ENCODE peak calls at places on chromosomes 2 and 18, in five cellular contexts. N is astrocyte, U is Peyer's patch, H is H9, V is upper lobe of right lung. Y is an unnamed sample. For H3K27me3, H3K9me3 and H3K4me1, the result is how much of the 10 kb centered on the place peaks cover.

GRCh38 chr18:24176727-24177416 is 38.0 kb downstream of the CABYR start:
- DNase-seq in N (no peak), U (peak), H (peak), V (peak), Y (peak)

GRCh38 chr2:237824085-237824484 is 25.5 kb downstream of the RBM44 start:
- DNase-seq in N (no peak), U (no peak), H (no peak), V (no peak), Y (no peak)

GRCh38 chr2:215770668-215771067 is 242.7 kb downstream of the MREG start:
- DNase-seq in N (no peak), U (no peak), H (no peak), V (no peak), Y (no peak)

GRCh38 chr2:218152777-218153176 is 14.0 kb downstream of the CXCR1 start:
- DNase-seq in N (no peak), U (no peak), H (no peak), V (no peak), Y (no peak)

GRCh38 chr18:76367168-76367785 is 127.8 kb downstream of the ZNF516 start:
- DNase-seq in N (no peak), U (no peak), H (no peak), V (no peak), Y (peak)

GRCh38 chr18:48889115-48889941 is 61.4 kb downstream of the SMAD7 start:
- DNase-seq in N (no peak), U (peak), H (peak), V (peak), Y (peak)

GRCh38 chr18:43662657-43663056 is 385.4 kb upstream of the SYT4 start:
- DNase-seq in N (peak), U (no peak), H (no peak), V (no peak), Y (no peak)

GRCh38 chr2:236581546-236581945 is 11.9 kb downstream of the ACKR3 start:
- DNase-seq in N (no peak), U (no peak), H (no peak), V (no peak), Y (no peak)

GRCh38 chr2:120541553-120541932 is 194.1 kb upstream of the GLI2 start:
- DNase-seq in N (no peak), U (no peak), H (no peak), V (no peak), Y (no peak)

GRCh38 chr2:13572466-13572865 is 855.7 kb downstream of the TRIB2 start:
- DNase-seq in N (peak), U (no peak), H (no peak), V (no peak), Y (no peak)

GRCh38 chr18:293557-293956 is 25.7 kb upstream of the THOC1 start:
- DNase-seq in N (no peak), U (no peak), H (no peak), V (no peak), Y (no peak)

GRCh38 chr2:37644191-37644590 is 27.3 kb downstream of the CDC42EP3 start:
- DNase-seq in N (no peak), U (no peak), H (no peak), V (no peak), Y (no peak)

GRCh38 chr2:170770008-170770303 is 222 bp upstream of the ERICH2 start:
- DNase-seq in N (no peak), U (no peak), H (no peak), V (no peak), Y (no peak)

GRCh38 chr2:31660812-31661335 is 80.1 kb upstream of the SRD5A2 start:
- DNase-seq in N (no peak), U (no peak), H (no peak), V (no peak), Y (no peak)

GRCh38 chr18:67310826-67311225 is 205.7 kb downstream of the DSEL start:
- DNase-seq in N (peak), U (no peak), H (no peak), V (no peak), Y (no peak)

GRCh38 chr2:165293439-165294420 is 54.5 kb downstream of the SCN2A start:
- DNase-seq in N (peak), U (no peak), H (peak), V (no peak), Y (peak)

GRCh38 chr2:44120428-44120827 is 48.2 kb upstream of the PPM1B start:
- DNase-seq in N (peak), U (no peak), H (no peak), V (no peak), Y (no peak)

GRCh38 chr18:78898635-78899034 is 81.0 kb upstream of the SALL3 start:
- DNase-seq in N (no peak), U (no peak), H (no peak), V (no peak), Y (no peak)

GRCh38 chr2:236782938-236783337 is 213.3 kb downstream of the ACKR3 start:
- DNase-seq in N (no peak), U (no peak), H (no peak), V (no peak), Y (no peak)

GRCh38 chr2:223049356-223049755 is 2.6 kb upstream of the KCNE4 start:
- DNase-seq in N (no peak), U (no peak), H (no peak), V (no peak), Y (no peak)

GRCh38 chr2:174195253-174195652 is 53.1 kb downstream of the OLA1 start:
- DNase-seq in N (peak), U (no peak), H (no peak), V (no peak), Y (no peak)

GRCh38 chr2:127891806-127892205 is 6.0 kb upstream of the AMMECR1L start:
- DNase-seq in N (no peak), U (no peak), H (peak), V (peak), Y (peak)

GRCh38 chr2:48504647-48505327 is 25.2 kb upstream of the STON1 start:
- DNase-seq in N (peak), U (no peak), H (no peak), V (no peak), Y (no peak)

GRCh38 chr2:66547887-66548286 is 113.0 kb downstream of the MEIS1 start:
- DNase-seq in N (no peak), U (no peak), H (no peak), V (no peak), Y (no peak)

GRCh38 chr2:40353236-40353635 is 98.7 kb downstream of the SLC8A1 start:
- DNase-seq in N (no peak), U (no peak), H (no peak), V (no peak), Y (no peak)

GRCh38 chr2:204680576-204680975 is 135.3 kb downstream of the PARD3B start:
- DNase-seq in N (peak), U (no peak), H (no peak), V (no peak), Y (no peak)

GRCh38 chr2:135103843-135104242 is 51.8 kb downstream of the RAB3GAP1 start:
- DNase-seq in N (no peak), U (no peak), H (no peak), V (no peak), Y (no peak)

GRCh38 chr2:40244251-40245010 is 207.5 kb downstream of the SLC8A1 start:
- DNase-seq in N (peak), U (peak), H (peak), V (no peak), Y (peak)

GRCh38 chr2:24409700-24410556 is 49.6 kb upstream of the ITSN2 start:
- DNase-seq in N (peak), U (no peak), H (peak), V (no peak), Y (peak)

GRCh38 chr2:207754498-207755383 is 15.0 kb downstream of the FZD5 start:
- DNase-seq in N (no peak), U (no peak), H (no peak), V (no peak), Y (no peak)

GRCh38 chr2:230319211-230319862 is 7.7 kb upstream of the SP140L start:
- DNase-seq in N (no peak), U (no peak), H (no peak), V (no peak), Y (no peak)

GRCh38 chr18:40258298-40258697 is 1696.7 kb upstream of the PIK3C3 start:
- DNase-seq in N (no peak), U (no peak), H (no peak), V (no peak), Y (no peak)

GRCh38 chr2:112048887-112049286 is 6.2 kb upstream of the TMEM87B start:
- DNase-seq in N (peak), U (no peak), H (no peak), V (no peak), Y (peak)

GRCh38 chr2:62578837-62579640 is 73.0 kb upstream of the TMEM17 start:
- DNase-seq in N (peak), U (no peak), H (no peak), V (no peak), Y (no peak)

GRCh38 chr2:125858366-125858765 is 797.6 kb upstream of the GYPC start:
- DNase-seq in N (no peak), U (no peak), H (no peak), V (no peak), Y (no peak)

GRCh38 chr2:20071397-20072383 is 20.3 kb upstream of the LAPTM4A start:
- DNase-seq in N (peak), U (no peak), H (peak), V (no peak), Y (peak)

GRCh38 chr2:240852671-240853314 is 15.8 kb upstream of the AGXT start:
- DNase-seq in N (no peak), U (no peak), H (no peak), V (no peak), Y (no peak)
- H3K27me3 ChIP-seq in N (under half), U (under half), H (under half), V (under half), Y (under half)

DNA sequence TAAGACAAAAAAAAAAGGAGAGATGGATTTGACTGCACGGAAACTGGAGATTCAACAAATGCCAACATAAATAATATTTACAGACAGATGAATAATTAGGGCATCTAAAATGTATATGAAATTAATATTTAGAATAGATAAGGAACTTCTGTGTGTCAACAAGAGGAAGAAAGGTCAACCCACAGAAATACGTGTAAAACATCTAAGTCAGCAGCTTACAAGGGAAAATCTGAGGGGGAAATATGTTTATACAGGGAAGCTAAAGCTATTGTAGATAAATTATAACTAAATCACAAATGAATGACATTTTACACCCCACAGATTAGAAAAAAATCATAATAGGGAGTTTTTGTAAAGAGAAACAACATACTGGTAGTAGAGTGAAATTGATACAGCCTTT is 159.9 kb downstream of the PIEZO2 start:
- DNase-seq in N (no peak), U (no peak), H (no peak), V (no peak), Y (no peak)
- H3K9me3 ChIP-seq in N (under half), U (under half), H (under half), V (under half), Y (under half)

GRCh38 chr2:239368321-239368720 is 32.5 kb downstream of the HDAC4 start:
- DNase-seq in N (no peak), U (peak), H (no peak), V (no peak), Y (no peak)

GRCh38 chr2:239363946-239364637 is 36.7 kb downstream of the HDAC4 start:
- DNase-seq in N (no peak), U (no peak), H (no peak), V (no peak), Y (no peak)

GRCh38 chr2:239365071-239365781 is 35.6 kb downstream of the HDAC4 start:
- DNase-seq in N (no peak), U (peak), H (no peak), V (no peak), Y (no peak)

GRCh38 chr2:239366740-239367139 is 34.1 kb downstream of the HDAC4 start:
- DNase-seq in N (no peak), U (peak), H (no peak), V (no peak), Y (no peak)

GRCh38 chr2:239365782-239366435 is 34.9 kb downstream of the HDAC4 start:
- DNase-seq in N (no peak), U (no peak), H (no peak), V (no peak), Y (no peak)
- H3K4me1 ChIP-seq in N (under half), U (under half), H (under half), V (under half), Y (under half)

GRCh38 chr18:37276111-37276510 is 289.5 kb downstream of the CELF4 start:
- DNase-seq in N (no peak), U (no peak), H (no peak), V (no peak), Y (no peak)

GRCh38 chr18:37280701-37281100 is 284.9 kb downstream of the CELF4 start:
- DNase-seq in N (no peak), U (no peak), H (no peak), V (no peak), Y (no peak)

GRCh38 chr18:37274309-37274987 is 291.1 kb downstream of the CELF4 start:
- DNase-seq in N (no peak), U (no peak), H (no peak), V (no peak), Y (no peak)

GRCh38 chr18:37274988-37275590 is 290.5 kb downstream of the CELF4 start:
- DNase-seq in N (no peak), U (no peak), H (no peak), V (no peak), Y (peak)

GRCh38 chr18:37277753-37278152 is 287.8 kb downstream of the CELF4 start:
- DNase-seq in N (no peak), U (no peak), H (no peak), V (no peak), Y (no peak)
- H3K27me3 ChIP-seq in N (under half), U (under half), H (under half), V (under half), Y (under half)

DNA sequence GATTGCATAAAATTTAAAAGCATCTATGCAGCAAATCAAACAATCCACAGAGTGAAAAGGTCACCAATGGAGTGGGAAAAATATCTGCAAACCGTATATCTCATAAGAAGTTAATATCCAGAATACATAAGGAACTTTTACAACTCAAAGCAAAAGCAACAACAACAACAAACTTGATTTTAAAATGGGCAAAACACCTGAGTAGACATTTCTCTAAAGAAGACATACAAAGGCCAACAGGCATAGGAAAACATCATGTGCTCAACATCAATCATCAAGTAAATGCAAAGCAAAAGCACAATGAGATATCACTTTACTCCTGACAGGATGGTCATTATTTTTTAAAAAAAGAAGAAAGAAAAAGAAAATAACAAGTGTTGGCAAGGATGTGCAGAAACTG is 38.1 kb downstream of the TMEM247 start:
- DNase-seq in N (no peak), U (no peak), H (no peak), V (no peak), Y (no peak)
- H3K9me3 ChIP-seq in N (under half), U (under half), H (under half), V (under half), Y (under half)

DNA sequence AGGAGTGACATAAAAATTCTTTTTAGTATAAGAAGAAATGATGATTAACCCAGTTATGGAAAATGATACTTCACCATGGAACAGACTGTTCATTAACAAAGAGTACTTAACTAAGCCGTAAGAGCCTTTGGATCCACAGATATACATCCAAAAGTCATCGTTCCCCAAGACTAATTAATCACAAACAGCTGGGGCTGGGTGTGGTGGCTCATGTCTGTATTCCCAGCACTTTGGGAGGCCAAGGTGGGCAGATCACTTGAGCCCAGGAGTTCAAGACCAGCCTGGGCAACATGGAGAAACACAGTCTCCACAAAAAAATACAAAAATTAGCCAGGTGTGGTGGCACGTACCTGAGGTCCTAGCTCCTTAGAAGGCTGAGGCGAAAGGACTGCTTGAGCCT is 36.2 kb downstream of the LPIN2 start:
- DNase-seq in N (no peak), U (no peak), H (no peak), V (no peak), Y (no peak)
- H3K4me1 ChIP-seq in N (under half), U (half or more), H (under half), V (half or more), Y (half or more)

GRCh38 chr18:59264651-59265245 is 8.5 kb downstream of the RAX start:
- DNase-seq in N (no peak), U (no peak), H (no peak), V (no peak), Y (no peak)

GRCh38 chr18:59265246-59266018 is 7.8 kb downstream of the RAX start:
- DNase-seq in N (no peak), U (no peak), H (peak), V (no peak), Y (peak)

GRCh38 chr18:59266459-59266858 is 6.8 kb downstream of the RAX start:
- DNase-seq in N (no peak), U (no peak), H (no peak), V (no peak), Y (no peak)

GRCh38 chr18:59266876-59267510 is 6.3 kb downstream of the RAX start:
- DNase-seq in N (no peak), U (no peak), H (no peak), V (no peak), Y (no peak)

GRCh38 chr18:59266019-59266369 is 7.3 kb downstream of the RAX start:
- DNase-seq in N (no peak), U (no peak), H (no peak), V (no peak), Y (no peak)
- H3K27me3 ChIP-seq in N (half or more), U (under half), H (half or more), V (half or more), Y (under half)